ENCODE peak calls at places on chromosomes 7 and 10, in four cellular contexts. Y is A549, B is WTC11, J is HepG2. V is an unnamed sample.

GRCh38 chr10:16788125-16788524 is 29.1 kb downstream of the RSU1 start:
- DNase-seq in Y (no peak), B (no peak), J (no peak), V (no peak)

GRCh38 chr10:49758249-49758930 is 3.7 kb downstream of the OGDHL start:
- DNase-seq in Y (no peak), B (no peak), J (no peak), V (no peak)

GRCh38 chr10:30384791-30385201 is 35.7 kb upstream of the MTPAP start:
- DNase-seq in Y (peak; percentile 58), B (peak; percentile 54), J (peak; percentile 24), V (peak; percentile 26)

GRCh38 chr7:139725077-139725476 is 52.7 kb downstream of the HIPK2 start:
- DNase-seq in Y (no peak), B (no peak), J (no peak), V (no peak)

GRCh38 chr7:4198301-4198700 is 483.8 kb upstream of the FOXK1 start:
- DNase-seq in Y (no peak), B (no peak), J (no peak), V (no peak)

GRCh38 chr7:107468824-107469223 is 1.0 kb upstream of the GPR22 start:
- DNase-seq in Y (no peak), B (no peak), J (no peak), V (no peak)

GRCh38 chr7:37247881-37248280 is 200.8 kb downstream of the ELMO1 start:
- DNase-seq in Y (no peak), B (peak; percentile 26), J (no peak), V (no peak)

GRCh38 chr7:158097106-158097505 is 490.5 kb downstream of the PTPRN2 start:
- DNase-seq in Y (no peak), B (no peak), J (no peak), V (no peak)

GRCh38 chr10:88254091-88254490 is 329.0 kb downstream of the RNLS start:
- DNase-seq in Y (peak; percentile 58), B (no peak), J (no peak), V (no peak)

GRCh38 chr7:76315372-76315771 is 12.9 kb downstream of the HSPB1 start:
- DNase-seq in Y (no peak), B (no peak), J (no peak), V (no peak)

GRCh38 chr7:127810691-127811660 is 159.0 kb downstream of the SND1 start:
- DNase-seq in Y (no peak), B (no peak), J (no peak), V (no peak)

GRCh38 chr10:108424656-108425055 is 1260.2 kb upstream of the SORCS1 start:
- DNase-seq in Y (no peak), B (no peak), J (no peak), V (no peak)

GRCh38 chr7:92246363-92247101 is 758 bp downstream of the ANKIB1 start:
- DNase-seq in Y (peak; percentile 33), B (peak; percentile 62), J (no peak), V (peak; percentile 51)

GRCh38 chr10:17229016-17229716 is 1.1 kb downstream of the VIM start:
- DNase-seq in Y (peak; percentile 85), B (peak; percentile 34), J (no peak), V (peak; percentile 65)

GRCh38 chr10:86264481-86265231 is 101.9 kb downstream of the GRID1 start:
- DNase-seq in Y (no peak), B (no peak), J (no peak), V (no peak)

GRCh38 chr10:12729885-12730284 is 271.6 kb downstream of the CCDC3 start:
- DNase-seq in Y (no peak), B (peak; percentile 86), J (no peak), V (peak; percentile 53)

GRCh38 chr10:52662255-52662654 is 110.3 kb downstream of the MBL2 start:
- DNase-seq in Y (no peak), B (no peak), J (no peak), V (no peak)

GRCh38 chr7:123727071-123727837 is 21.5 kb downstream of the WASL start:
- DNase-seq in Y (no peak), B (no peak), J (peak; percentile 53), V (no peak)

GRCh38 chr10:70536196-70536920 is 57.8 kb downstream of the PALD1 start:
- DNase-seq in Y (no peak), B (no peak), J (no peak), V (no peak)

GRCh38 chr7:129227646-129228578 is 3.1 kb downstream of the AHCYL2 start:
- DNase-seq in Y (no peak), B (no peak), J (no peak), V (no peak)

GRCh38 chr7:129225931-129226572 is 1.2 kb downstream of the AHCYL2 start:
- DNase-seq in Y (no peak), B (no peak), J (no peak), V (no peak)

GRCh38 chr7:129224251-129225205 is at the start of gene AHCYL2:
- DNase-seq in Y (peak; percentile 92), B (peak; percentile 98), J (peak; percentile 91), V (peak; percentile 98)

GRCh38 chr7:129228633-129229032 is 3.8 kb downstream of the AHCYL2 start:
- DNase-seq in Y (no peak), B (no peak), J (no peak), V (no peak)

GRCh38 chr7:129225206-129225930 is 538 bp downstream of the AHCYL2 start:
- DNase-seq in Y (peak; percentile 17), B (peak; percentile 68), J (peak; percentile 20), V (peak; percentile 63)
- TF ChIP-seq NR3C1 in Y (no peak), B (no peak), J (no peak), V (no peak)

GRCh38 chr7:55026086-55026790 is 7.4 kb downstream of the EGFR start:
- DNase-seq in Y (no peak), B (no peak), J (no peak), V (no peak)

GRCh38 chr7:55026867-55027490 is 8.2 kb downstream of the EGFR start:
- DNase-seq in Y (no peak), B (no peak), J (no peak), V (no peak)

GRCh38 chr7:55021951-55022617 is 3.3 kb downstream of the EGFR start:
- DNase-seq in Y (no peak), B (no peak), J (no peak), V (no peak)

GRCh38 chr7:55022618-55022985 is 3.8 kb downstream of the EGFR start:
- DNase-seq in Y (no peak), B (no peak), J (no peak), V (no peak)

DNA sequence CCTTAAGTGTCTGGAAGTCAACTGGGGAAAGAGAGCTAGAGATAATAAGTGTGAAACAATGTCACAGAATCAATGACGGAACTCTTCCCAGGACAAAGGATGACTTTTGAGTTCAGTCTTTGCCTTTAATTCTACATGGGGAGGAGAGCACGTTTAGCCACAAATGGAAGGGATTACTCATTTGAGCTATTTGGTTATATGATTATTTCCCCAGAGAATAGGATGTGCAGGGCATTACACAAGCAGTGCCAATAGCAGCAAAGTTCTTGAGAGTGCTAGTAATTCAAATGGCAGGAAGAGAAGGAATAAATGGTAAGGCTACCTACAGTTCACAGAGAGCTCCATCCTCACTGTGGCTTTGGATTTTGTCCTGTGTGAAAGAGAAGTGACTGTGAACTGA is 6.0 kb downstream of the EGFR start:
- DNase-seq in Y (no peak), B (no peak), J (no peak), V (no peak)
- TF ChIP-seq NR3C1 in Y (no peak), B (no peak), J (no peak), V (no peak)

GRCh38 chr10:48655426-48656240 is 29.0 kb upstream of the WDFY4 start:
- DNase-seq in Y (peak; percentile 33), B (no peak), J (no peak), V (peak; percentile 59)
- TF ChIP-seq NR3C1 in Y (no peak), B (no peak), J (no peak), V (no peak)

GRCh38 chr7:71707041-71707440 is 575.1 kb downstream of the GALNT17 start:
- DNase-seq in Y (no peak), B (no peak), J (no peak), V (no peak)

GRCh38 chr7:71708710-71709109 is 576.8 kb downstream of the GALNT17 start:
- DNase-seq in Y (no peak), B (no peak), J (no peak), V (no peak)

GRCh38 chr7:71705217-71705616 is 573.3 kb downstream of the GALNT17 start:
- DNase-seq in Y (no peak), B (no peak), J (no peak), V (no peak)

GRCh38 chr7:71706576-71706975 is 574.6 kb downstream of the GALNT17 start:
- DNase-seq in Y (no peak), B (no peak), J (no peak), V (no peak)

DNA sequence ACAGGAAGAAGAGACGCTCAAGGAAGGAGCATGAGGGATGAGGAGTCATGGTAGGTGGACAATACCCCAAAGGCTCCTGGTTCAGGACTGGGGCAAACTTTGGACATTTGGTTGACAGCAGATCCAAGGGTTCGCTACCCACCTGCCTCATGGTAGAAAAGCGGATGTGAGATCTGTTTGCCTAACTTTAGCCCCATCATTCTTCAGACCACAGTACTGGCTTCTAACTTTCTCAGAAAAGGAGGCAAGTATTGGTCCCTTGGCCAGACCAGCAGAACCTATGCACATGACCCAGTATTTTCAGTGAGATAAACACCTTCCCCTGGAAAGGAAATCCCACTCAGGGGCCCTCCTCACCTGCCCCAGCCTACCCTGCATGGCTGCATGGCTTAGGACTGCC is 574.0 kb downstream of the GALNT17 start:
- DNase-seq in Y (no peak), B (no peak), J (no peak), V (no peak)
- TF ChIP-seq NR3C1 in Y (no peak), B (no peak), J (no peak), V (no peak)

DNA sequence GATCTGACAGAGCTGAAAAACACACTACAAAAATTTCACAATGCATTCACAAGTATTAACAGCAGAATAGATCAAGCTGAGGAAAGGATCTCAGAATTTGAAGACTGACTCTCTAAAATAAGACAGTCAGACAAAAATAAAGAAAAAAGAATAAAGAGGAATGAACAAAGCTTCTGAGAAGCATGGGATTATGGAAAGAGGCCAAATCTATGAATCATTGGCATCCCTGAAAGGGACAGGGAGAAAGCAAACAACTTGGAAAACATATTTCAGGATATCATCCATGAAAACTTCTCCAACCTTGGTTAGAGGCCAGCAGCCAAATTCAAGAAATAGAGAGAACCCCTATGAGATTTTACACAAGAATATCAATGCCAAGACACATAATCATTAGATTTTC is 804.8 kb upstream of the IGFBP3 start:
- DNase-seq in Y (no peak), B (no peak), J (no peak), V (no peak)
- TF ChIP-seq NR3C1 in Y (no peak), B (no peak), J (no peak), V (no peak)

GRCh38 chr10:31739759-31740158 is 188.9 kb downstream of the ARHGAP12 start:
- DNase-seq in Y (no peak), B (no peak), J (no peak), V (no peak)
- TF ChIP-seq NR3C1 in Y (no peak), B (no peak), J (no peak), V (no peak)

DNA sequence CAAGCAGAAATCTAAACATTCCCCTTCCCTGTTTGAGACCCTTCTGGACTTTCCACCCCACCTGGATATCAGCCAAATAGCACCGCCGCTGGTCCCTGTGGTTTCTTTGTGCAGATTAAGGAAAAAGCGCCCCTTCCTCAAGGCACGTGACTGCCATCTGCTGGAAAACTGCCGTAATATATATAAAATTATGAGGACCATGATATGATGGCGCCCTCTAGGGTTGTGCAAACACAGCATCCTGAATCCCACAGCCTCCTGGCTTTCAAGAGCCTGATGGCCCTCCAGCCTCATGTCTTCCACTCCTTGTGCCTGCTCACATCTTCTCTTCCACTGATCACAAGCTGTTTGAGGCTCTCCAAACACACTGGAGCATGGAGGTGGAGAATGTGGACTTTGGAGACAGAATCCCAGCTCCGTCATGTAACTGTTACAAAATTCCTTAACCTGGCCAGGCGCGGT is 121.3 kb downstream of the MYL10 start:
- DNase-seq in Y (peak; percentile 70), B (peak; percentile 74), J (peak; percentile 78), V (peak; percentile 74)
- TF ChIP-seq NR3C1 in Y (no peak), B (no peak), J (no peak), V (no peak)

V was measured in K562.